ENCODE peak calls at places on chromosomes 16 and 17, in five cellular contexts. J is thoracic aorta, C is mesenchymal stem cell, E is heart left ventricle, U is AG10803. S is an unnamed sample.

GRCh38 chr16:72997141-72997542 is 50.8 kb downstream of the ZFHX3 start:
- DNase-seq in J (no peak), C (peak), E (no peak), U (peak), S (peak)

GRCh38 chr17:82399601-82400101 is 18.5 kb upstream of the HEXD start:
- DNase-seq in J (no peak), C (no peak), E (no peak), U (peak), S (no peak)

GRCh38 chr16:3413730-3414379 is 12.8 kb downstream of the ZNF174 start:
- DNase-seq in J (no peak), C (no peak), E (no peak), U (no peak), S (no peak)

GRCh38 chr16:83994087-83994486 is 26.0 kb downstream of the NECAB2 start:
- DNase-seq in J (no peak), C (peak), E (no peak), U (peak), S (peak)

GRCh38 chr17:64787921-64788271 is 125.8 kb upstream of the SMURF2 start:
- DNase-seq in J (no peak), C (no peak), E (no peak), U (no peak), S (no peak)

GRCh38 chr16:49284962-49285361 is 3.3 kb upstream of the CBLN1 start:
- DNase-seq in J (no peak), C (no peak), E (no peak), U (no peak), S (no peak)

GRCh38 chr17:70128727-70129238 is 40.5 kb upstream of the KCNJ2 start:
- DNase-seq in J (no peak), C (no peak), E (no peak), U (no peak), S (no peak)

GRCh38 chr17:32723310-32723955 is 153.5 kb downstream of the MYO1D start:
- DNase-seq in J (no peak), C (peak), E (no peak), U (no peak), S (no peak)

GRCh38 chr16:14549789-14550153 is 80.3 kb downstream of the PARN start:
- DNase-seq in J (no peak), C (no peak), E (peak), U (no peak), S (no peak)

GRCh38 chr17:48997103-48997826 is at the start of gene IGF2BP1:
- DNase-seq in J (no peak), C (peak), E (no peak), U (peak), S (peak)

GRCh38 chr17:50165867-50166517 is at the start of gene SGCA:
- DNase-seq in J (no peak), C (no peak), E (peak), U (no peak), S (no peak)

GRCh38 chr16:84827131-84827574 is 7.4 kb downstream of the CRISPLD2 start:
- DNase-seq in J (no peak), C (peak), E (no peak), U (peak), S (peak)

GRCh38 chr17:17140590-17140980 is 65.5 kb downstream of the PLD6 start:
- DNase-seq in J (no peak), C (peak), E (no peak), U (peak), S (peak)

GRCh38 chr16:21247376-21247775 is 13.9 kb downstream of the ANKS4B start:
- DNase-seq in J (no peak), C (no peak), E (no peak), U (no peak), S (no peak)

GRCh38 chr16:84194470-84195200 is 3.7 kb downstream of the ADAD2 start:
- DNase-seq in J (no peak), C (no peak), E (no peak), U (no peak), S (no peak)

GRCh38 chr16:85113168-85113733 is 979 bp upstream of the CIBAR2 start:
- DNase-seq in J (no peak), C (no peak), E (no peak), U (no peak), S (no peak)

GRCh38 chr17:72560303-72561247 is 439.8 kb downstream of the SOX9 start:
- DNase-seq in J (no peak), C (peak), E (no peak), U (peak), S (peak)

DNA sequence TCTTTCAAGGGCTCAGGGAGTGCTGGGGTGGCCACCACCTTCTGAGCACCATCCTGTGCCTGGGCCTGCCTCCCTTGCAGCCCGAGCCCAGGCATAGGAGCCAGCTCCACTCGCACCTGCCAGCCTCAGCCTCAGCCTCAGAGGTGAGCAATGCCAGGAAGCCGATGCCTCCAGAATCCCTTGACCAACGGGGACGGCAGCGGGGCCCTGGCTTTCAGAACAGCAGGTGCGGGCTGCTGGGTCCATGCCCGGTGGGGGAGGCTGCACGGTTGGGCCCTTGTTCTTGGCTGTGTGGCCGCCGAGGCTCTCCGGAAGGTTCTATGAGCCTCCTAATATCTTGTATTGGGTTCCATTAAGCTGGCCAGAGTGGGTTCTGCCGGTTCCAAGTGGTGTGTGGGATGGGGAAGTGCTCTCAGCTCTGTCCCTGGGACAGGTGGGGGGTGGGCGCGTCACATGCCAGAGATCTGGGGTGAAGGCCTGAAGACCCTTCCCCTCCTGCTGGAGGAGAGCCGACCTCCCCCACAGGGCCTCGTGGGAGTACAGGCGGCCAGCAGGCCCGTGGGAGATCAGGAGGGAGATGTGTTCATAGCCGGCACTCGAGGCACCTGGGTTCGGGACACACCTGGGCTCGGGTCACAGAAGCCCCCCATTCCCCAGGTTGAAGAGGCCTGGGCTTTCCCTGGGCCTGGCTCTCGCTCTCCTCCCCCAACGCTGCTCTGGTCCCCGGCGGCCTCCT is 27.0 kb downstream of the NPTX1 start:
- DNase-seq in J (no peak), C (no peak), E (no peak), U (no peak), S (no peak)
- H3K4me3 ChIP-seq in J (no peak), C (no peak), E (no peak), U (no peak), S (no peak)

GRCh38 chr17:3722716-3723115 is 987 bp upstream of the HASPIN start:
- DNase-seq in J (no peak), C (peak), E (no peak), U (peak), S (no peak)
- H3K4me3 ChIP-seq in J (peak), C (no peak), E (peak), U (peak), S (peak)

DNA sequence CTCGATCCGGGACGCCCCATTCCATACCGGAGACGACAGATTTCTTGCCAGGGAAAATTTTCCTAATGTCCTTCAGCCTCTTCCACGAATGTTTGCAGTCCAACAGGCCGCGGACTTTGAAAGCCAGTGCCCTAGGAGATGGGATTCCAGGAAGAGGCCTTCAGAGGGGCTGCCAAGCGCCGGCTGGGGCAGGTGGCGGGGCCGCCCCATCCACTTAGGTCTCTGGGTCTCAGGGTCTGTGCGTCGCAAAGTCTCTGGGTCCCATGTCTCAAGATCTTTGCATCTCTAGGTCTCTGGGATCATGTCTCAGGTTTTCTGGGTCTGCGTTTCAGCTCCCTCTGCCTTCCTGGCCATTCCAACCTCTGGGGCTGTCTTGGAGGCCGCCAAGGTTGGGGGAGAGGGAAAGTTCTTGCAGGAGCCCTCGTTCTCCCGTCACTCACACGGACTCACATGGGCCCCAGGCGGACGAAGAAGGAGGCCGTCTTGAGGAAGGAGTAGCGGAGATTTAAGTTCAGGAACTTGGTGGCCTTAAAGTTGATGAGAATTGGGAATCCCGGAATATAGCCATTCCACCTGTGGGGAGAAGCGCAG is 7.2 kb downstream of the ALOX12B start:
- DNase-seq in J (no peak), C (no peak), E (no peak), U (no peak), S (no peak)
- H3K4me3 ChIP-seq in J (peak), C (no peak), E (peak), U (no peak), S (peak)

GRCh38 chr17:2347805-2348685 is 10.7 kb downstream of the SGSM2 start:
- DNase-seq in J (no peak), C (peak), E (no peak), U (peak), S (peak)
- H3K4me3 ChIP-seq in J (no peak), C (no peak), E (no peak), U (no peak), S (no peak)